ENCODE peak calls at places on chromosomes 3 and 15, in nine cellular contexts. I, R, F, Q, O, B, U, K and Y are unnamed samples.

GRCh38 chr3:113649169-113649833 is 47.1 kb downstream of the USF3 start:
- DNase-seq in I (no peak), R (no peak), F (no peak), Q (no peak), O (no peak), B (no peak), U (no peak), K (no peak), Y (no peak)

GRCh38 chr15:66004618-66005262 is 135.4 kb downstream of the RAB11A start:
- DNase-seq in I (peak), R (no peak), F (no peak), Q (no peak), O (no peak), B (peak), U (peak), K (no peak), Y (no peak)

GRCh38 chr3:100629728-100630127 is 20.3 kb downstream of the ADGRG7 start:
- DNase-seq in I (no peak), R (no peak), F (no peak), Q (no peak), O (no peak), B (no peak), U (no peak), K (no peak), Y (no peak)

GRCh38 chr3:45976191-45977091 is 19.2 kb downstream of the FYCO1 start:
- DNase-seq in I (no peak), R (no peak), F (no peak), Q (no peak), O (no peak), B (no peak), U (no peak), K (no peak), Y (no peak)

GRCh38 chr3:147191795-147192385 is 214.5 kb downstream of the ZIC4 start:
- DNase-seq in I (peak), R (peak), F (peak), Q (no peak), O (no peak), B (peak), U (peak), K (peak), Y (peak)

GRCh38 chr3:29972594-29972993 is 633.8 kb upstream of the TGFBR2 start:
- DNase-seq in I (no peak), R (no peak), F (no peak), Q (no peak), O (no peak), B (no peak), U (peak), K (no peak), Y (peak)

GRCh38 chr3:97579365-97579764 is 185.2 kb upstream of the ARL6 start:
- DNase-seq in I (no peak), R (no peak), F (no peak), Q (no peak), O (no peak), B (no peak), U (no peak), K (no peak), Y (no peak)

GRCh38 chr15:42102646-42103235 is 8.4 kb upstream of the PLA2G4D start:
- DNase-seq in I (no peak), R (no peak), F (no peak), Q (no peak), O (no peak), B (no peak), U (peak), K (no peak), Y (peak)

GRCh38 chr15:68986292-68986691 is 28.2 kb upstream of the NOX5 start:
- DNase-seq in I (no peak), R (no peak), F (no peak), Q (no peak), O (no peak), B (no peak), U (no peak), K (no peak), Y (no peak)

GRCh38 chr3:4687167-4687566 is 194.0 kb downstream of the ITPR1 start:
- DNase-seq in I (no peak), R (no peak), F (no peak), Q (no peak), O (peak), B (peak), U (no peak), K (no peak), Y (no peak)

GRCh38 chr3:52317601-52318000 is 1.5 kb downstream of the DNAH1 start:
- DNase-seq in I (peak), R (peak), F (no peak), Q (peak), O (peak), B (peak), U (peak), K (no peak), Y (no peak)

GRCh38 chr3:139715736-139716135 is 38.0 kb upstream of the NMNAT3 start:
- DNase-seq in I (no peak), R (no peak), F (no peak), Q (no peak), O (no peak), B (no peak), U (no peak), K (no peak), Y (no peak)

GRCh38 chr3:177069514-177070329 is 127.6 kb downstream of the TBL1XR1 start:
- DNase-seq in I (no peak), R (no peak), F (no peak), Q (no peak), O (no peak), B (no peak), U (peak), K (peak), Y (peak)

GRCh38 chr3:143975549-143976152 is 4.0 kb downstream of the DIPK2A start:
- DNase-seq in I (peak), R (no peak), F (no peak), Q (no peak), O (no peak), B (peak), U (peak), K (no peak), Y (no peak)

GRCh38 chr15:25784141-25784540 is 79.0 kb downstream of the ATP10A start:
- DNase-seq in I (no peak), R (no peak), F (no peak), Q (no peak), O (no peak), B (no peak), U (peak), K (no peak), Y (no peak)
- H3K4me3 ChIP-seq in I (no peak), R (no peak), F (no peak), Q (no peak), O (no peak), B (no peak), U (no peak), K (no peak), Y (no peak)

DNA sequence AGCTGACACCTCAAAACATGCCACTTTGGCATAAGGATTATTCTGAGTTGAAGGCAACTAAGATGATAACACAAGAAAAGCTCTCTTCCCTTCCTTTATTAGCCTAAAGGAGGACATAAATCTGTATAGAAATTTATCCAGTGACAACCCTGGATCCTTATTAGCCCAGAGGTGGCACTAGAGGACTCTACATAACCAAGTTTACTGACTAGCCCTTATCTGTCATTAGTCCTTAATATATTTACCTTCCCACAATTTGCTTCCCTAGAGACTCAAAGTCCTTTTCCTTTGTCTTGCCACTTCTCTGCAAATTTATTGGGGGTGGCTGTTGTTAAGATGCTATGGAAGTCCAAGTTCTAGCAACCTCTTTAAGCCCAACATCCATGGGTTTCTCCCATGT is 26.7 kb downstream of the CEP70 start:
- DNase-seq in I (no peak), R (no peak), F (no peak), Q (no peak), O (no peak), B (peak), U (no peak), K (no peak), Y (no peak)
- H3K4me3 ChIP-seq in I (no peak), R (no peak), F (no peak), Q (no peak), O (no peak), B (no peak), U (no peak), K (no peak), Y (no peak)

GRCh38 chr3:192888121-192888520 is 29.5 kb downstream of the MB21D2 start:
- DNase-seq in I (no peak), R (no peak), F (no peak), Q (no peak), O (no peak), B (peak), U (peak), K (no peak), Y (no peak)

GRCh38 chr3:192884831-192885356 is 32.8 kb downstream of the MB21D2 start:
- DNase-seq in I (no peak), R (no peak), F (no peak), Q (no peak), O (no peak), B (no peak), U (peak), K (no peak), Y (no peak)

GRCh38 chr3:192887701-192888100 is 30.0 kb downstream of the MB21D2 start:
- DNase-seq in I (no peak), R (no peak), F (peak), Q (no peak), O (no peak), B (peak), U (no peak), K (no peak), Y (no peak)

GRCh38 chr3:192885374-192885773 is 32.3 kb downstream of the MB21D2 start:
- DNase-seq in I (no peak), R (no peak), F (no peak), Q (no peak), O (no peak), B (no peak), U (no peak), K (no peak), Y (no peak)

DNA sequence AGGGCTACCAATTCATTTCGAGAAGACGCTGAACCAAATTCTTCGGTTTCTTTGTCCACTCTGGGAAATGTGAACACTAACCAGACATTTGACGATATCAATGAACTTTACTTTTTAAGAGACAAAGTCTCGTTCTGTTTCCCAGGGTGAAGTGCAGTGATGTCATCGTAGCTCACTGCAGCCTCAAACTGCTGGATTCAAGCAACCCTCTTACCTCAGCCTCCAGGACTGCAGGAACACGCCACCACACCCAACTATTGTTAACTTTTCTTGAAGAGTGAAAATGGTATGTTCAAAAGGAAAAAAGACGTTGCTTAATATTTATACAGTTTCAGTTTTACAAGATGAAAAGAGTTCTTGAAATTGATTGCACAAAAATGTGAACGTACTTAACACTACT is 30.6 kb downstream of the MB21D2 start:
- DNase-seq in I (no peak), R (no peak), F (no peak), Q (no peak), O (peak), B (peak), U (peak), K (no peak), Y (no peak)
- H3K4me3 ChIP-seq in I (no peak), R (no peak), F (peak), Q (no peak), O (no peak), B (no peak), U (no peak), K (no peak), Y (no peak)

GRCh38 chr3:165835431-165835830 is 1.8 kb downstream of the BCHE start:
- DNase-seq in I (no peak), R (no peak), F (no peak), Q (no peak), O (no peak), B (no peak), U (no peak), K (no peak), Y (no peak)

GRCh38 chr3:165837058-165837525 is at the start of gene BCHE:
- DNase-seq in I (peak), R (peak), F (no peak), Q (no peak), O (no peak), B (peak), U (peak), K (no peak), Y (no peak)

GRCh38 chr3:165837801-165838200 is 578 bp upstream of the BCHE start:
- DNase-seq in I (no peak), R (no peak), F (no peak), Q (no peak), O (no peak), B (no peak), U (no peak), K (no peak), Y (no peak)

GRCh38 chr3:165839296-165840076 is 2.3 kb upstream of the BCHE start:
- DNase-seq in I (no peak), R (no peak), F (no peak), Q (no peak), O (no peak), B (no peak), U (no peak), K (no peak), Y (no peak)
- H3K4me3 ChIP-seq in I (no peak), R (no peak), F (no peak), Q (no peak), O (no peak), B (no peak), U (no peak), K (no peak), Y (no peak)

GRCh38 chr3:24166518-24166917 is 221.4 kb downstream of the NR1D2 start:
- DNase-seq in I (no peak), R (no peak), F (no peak), Q (no peak), O (no peak), B (no peak), U (no peak), K (peak), Y (no peak)
- H3K4me3 ChIP-seq in I (no peak), R (no peak), F (no peak), Q (no peak), O (no peak), B (no peak), U (no peak), K (no peak), Y (no peak)

GRCh38 chr3:149658444-149659172 is 783 bp upstream of the WWTR1 start:
- DNase-seq in I (peak), R (peak), F (no peak), Q (peak), O (peak), B (peak), U (peak), K (peak), Y (no peak)
- H3K4me3 ChIP-seq in I (no peak), R (peak), F (peak), Q (peak), O (peak), B (peak), U (peak), K (peak), Y (peak)

GRCh38 chr3:155741081-155741480 is 3.8 kb downstream of the PLCH1 start:
- DNase-seq in I (no peak), R (no peak), F (no peak), Q (no peak), O (no peak), B (no peak), U (no peak), K (no peak), Y (no peak)

GRCh38 chr3:155738580-155739076 is 6.2 kb downstream of the PLCH1 start:
- DNase-seq in I (no peak), R (no peak), F (no peak), Q (no peak), O (no peak), B (no peak), U (no peak), K (no peak), Y (no peak)

GRCh38 chr3:155741598-155741997 is 3.3 kb downstream of the PLCH1 start:
- DNase-seq in I (no peak), R (no peak), F (no peak), Q (no peak), O (no peak), B (no peak), U (no peak), K (no peak), Y (no peak)

GRCh38 chr3:155737844-155738460 is 6.9 kb downstream of the PLCH1 start:
- DNase-seq in I (peak), R (no peak), F (no peak), Q (no peak), O (peak), B (peak), U (peak), K (no peak), Y (no peak)

GRCh38 chr3:155739154-155739553 is 5.7 kb downstream of the PLCH1 start:
- DNase-seq in I (peak), R (no peak), F (no peak), Q (no peak), O (no peak), B (peak), U (peak), K (no peak), Y (no peak)
- H3K4me3 ChIP-seq in I (no peak), R (no peak), F (no peak), Q (no peak), O (no peak), B (no peak), U (no peak), K (no peak), Y (no peak)